ENCODE peak calls at places on chromosomes 3 and 15, in five cellular contexts. One of them, this sample, is unnamed.

GRCh38 chr3:49607105-49607591 is 52.9 kb downstream of the BSN start:
- DNase-seq in foreskin fibroblast: no peak
- DNase-seq in left ventricle myocardium inferior: no peak
- DNase-seq in MCF 10A: peak; percentile 83
- DNase-seq in central memory CD4-positive, alpha-beta T cell: no peak
- DNase-seq in this sample: no peak

GRCh38 chr3:62604746-62605351 is 231.5 kb upstream of the FEZF2 start:
- DNase-seq in central memory CD4-positive, alpha-beta T cell: no peak
- DNase-seq in left ventricle myocardium inferior: no peak
- DNase-seq in MCF 10A: peak; percentile 45
- DNase-seq in foreskin fibroblast: no peak
- DNase-seq in this sample: no peak

GRCh38 chr3:12901631-12902045 is 60.3 kb upstream of the RPL32 start:
- DNase-seq in left ventricle myocardium inferior: no peak
- DNase-seq in central memory CD4-positive, alpha-beta T cell: no peak
- DNase-seq in foreskin fibroblast: no peak
- DNase-seq in MCF 10A: no peak
- DNase-seq in this sample: no peak

GRCh38 chr15:39586387-39587171 is 5.7 kb downstream of the THBS1 start:
- DNase-seq in foreskin fibroblast: peak; percentile 86
- DNase-seq in left ventricle myocardium inferior: no peak
- DNase-seq in MCF 10A: peak; percentile 55
- DNase-seq in central memory CD4-positive, alpha-beta T cell: no peak
- DNase-seq in this sample: no peak

GRCh38 chr3:73707772-73708171 is 83.0 kb upstream of the PDZRN3 start:
- DNase-seq in central memory CD4-positive, alpha-beta T cell: no peak
- DNase-seq in left ventricle myocardium inferior: no peak
- DNase-seq in foreskin fibroblast: peak; percentile 26
- DNase-seq in MCF 10A: peak; percentile 14
- DNase-seq in this sample: no peak

GRCh38 chr3:100838157-100838556 is 128.9 kb downstream of the TFG start:
- DNase-seq in central memory CD4-positive, alpha-beta T cell: no peak
- DNase-seq in MCF 10A: no peak
- DNase-seq in left ventricle myocardium inferior: no peak
- DNase-seq in foreskin fibroblast: no peak
- DNase-seq in this sample: no peak

GRCh38 chr3:42666577-42666998 is 13.1 kb downstream of the ZBTB47 start:
- DNase-seq in MCF 10A: no peak
- DNase-seq in left ventricle myocardium inferior: no peak
- DNase-seq in foreskin fibroblast: no peak
- DNase-seq in central memory CD4-positive, alpha-beta T cell: no peak
- DNase-seq in this sample: no peak

GRCh38 chr3:98780343-98780742 is 17.2 kb downstream of the ST3GAL6 start:
- DNase-seq in foreskin fibroblast: no peak
- DNase-seq in MCF 10A: no peak
- DNase-seq in central memory CD4-positive, alpha-beta T cell: no peak
- DNase-seq in left ventricle myocardium inferior: no peak
- DNase-seq in this sample: no peak

GRCh38 chr3:59245300-59245878 is 195.6 kb upstream of the CFAP20DC start:
- DNase-seq in left ventricle myocardium inferior: no peak
- DNase-seq in MCF 10A: no peak
- DNase-seq in central memory CD4-positive, alpha-beta T cell: no peak
- DNase-seq in foreskin fibroblast: no peak
- DNase-seq in this sample: no peak

This sample was measured in SK-N-MC.